ENCODE peak calls at places on chromosomes 12 and 14, in four cellular contexts. One of them, this sample, is unnamed.

GRCh38 chr12:116160883-116161458 is 116.5 kb downstream of the MED13L start:
- DNase-seq in astrocyte of the cerebellum: no peak
- DNase-seq in CD8-positive, alpha-beta T cell: no peak
- DNase-seq in left ventricle myocardium inferior: no peak
- DNase-seq in this sample: no peak

GRCh38 chr14:99195602-99196309 is 76.2 kb downstream of the BCL11B start:
- DNase-seq in CD8-positive, alpha-beta T cell: no peak
- DNase-seq in astrocyte of the cerebellum: peak; percentile 40
- DNase-seq in left ventricle myocardium inferior: no peak
- DNase-seq in this sample: no peak

GRCh38 chr12:112998997-112999767 is 20.9 kb downstream of the OAS2 start:
- DNase-seq in left ventricle myocardium inferior: no peak
- DNase-seq in CD8-positive, alpha-beta T cell: no peak
- DNase-seq in astrocyte of the cerebellum: no peak
- DNase-seq in this sample: no peak

GRCh38 chr12:116571089-116571488 is 11.9 kb downstream of the MAP1LC3B2 start:
- DNase-seq in astrocyte of the cerebellum: no peak
- DNase-seq in CD8-positive, alpha-beta T cell: no peak
- DNase-seq in left ventricle myocardium inferior: no peak
- DNase-seq in this sample: no peak

GRCh38 chr12:57803317-57803893 is 15.1 kb downstream of the AVIL start:
- DNase-seq in astrocyte of the cerebellum: peak; percentile 16
- DNase-seq in CD8-positive, alpha-beta T cell: no peak
- DNase-seq in left ventricle myocardium inferior: peak; percentile 50
- DNase-seq in this sample: peak; percentile 43

GRCh38 chr12:46267618-46268348 is 1.1 kb downstream of the SLC38A1 start:
- DNase-seq in CD8-positive, alpha-beta T cell: peak; percentile 68
- DNase-seq in astrocyte of the cerebellum: no peak
- DNase-seq in left ventricle myocardium inferior: no peak
- DNase-seq in this sample: no peak

GRCh38 chr12:2739832-2740641 is 54.7 kb upstream of the FKBP4 start:
- DNase-seq in astrocyte of the cerebellum: peak; percentile 15
- DNase-seq in left ventricle myocardium inferior: no peak
- DNase-seq in CD8-positive, alpha-beta T cell: no peak
- DNase-seq in this sample: no peak

GRCh38 chr14:78950654-78951053 is 780.5 kb downstream of the NRXN3 start:
- DNase-seq in astrocyte of the cerebellum: no peak
- DNase-seq in left ventricle myocardium inferior: no peak
- DNase-seq in CD8-positive, alpha-beta T cell: no peak
- DNase-seq in this sample: no peak

GRCh38 chr12:127083028-127083949 is 1183.7 kb upstream of the TMEM132C start:
- DNase-seq in CD8-positive, alpha-beta T cell: no peak
- DNase-seq in astrocyte of the cerebellum: peak; percentile 59
- DNase-seq in left ventricle myocardium inferior: no peak
- DNase-seq in this sample: peak; percentile 57

GRCh38 chr14:95452176-95452889 is 64.1 kb downstream of the SYNE3 start:
- DNase-seq in astrocyte of the cerebellum: no peak
- DNase-seq in left ventricle myocardium inferior: no peak
- DNase-seq in CD8-positive, alpha-beta T cell: no peak
- DNase-seq in this sample: peak; percentile 33
- TF ChIP-seq CTCF in astrocyte of the cerebellum: peak; percentile 55
- TF ChIP-seq CTCF in left ventricle myocardium inferior: peak; percentile 43
- TF ChIP-seq CTCF in CD8-positive, alpha-beta T cell: no peak
- TF ChIP-seq CTCF in this sample: peak; percentile 61

DNA sequence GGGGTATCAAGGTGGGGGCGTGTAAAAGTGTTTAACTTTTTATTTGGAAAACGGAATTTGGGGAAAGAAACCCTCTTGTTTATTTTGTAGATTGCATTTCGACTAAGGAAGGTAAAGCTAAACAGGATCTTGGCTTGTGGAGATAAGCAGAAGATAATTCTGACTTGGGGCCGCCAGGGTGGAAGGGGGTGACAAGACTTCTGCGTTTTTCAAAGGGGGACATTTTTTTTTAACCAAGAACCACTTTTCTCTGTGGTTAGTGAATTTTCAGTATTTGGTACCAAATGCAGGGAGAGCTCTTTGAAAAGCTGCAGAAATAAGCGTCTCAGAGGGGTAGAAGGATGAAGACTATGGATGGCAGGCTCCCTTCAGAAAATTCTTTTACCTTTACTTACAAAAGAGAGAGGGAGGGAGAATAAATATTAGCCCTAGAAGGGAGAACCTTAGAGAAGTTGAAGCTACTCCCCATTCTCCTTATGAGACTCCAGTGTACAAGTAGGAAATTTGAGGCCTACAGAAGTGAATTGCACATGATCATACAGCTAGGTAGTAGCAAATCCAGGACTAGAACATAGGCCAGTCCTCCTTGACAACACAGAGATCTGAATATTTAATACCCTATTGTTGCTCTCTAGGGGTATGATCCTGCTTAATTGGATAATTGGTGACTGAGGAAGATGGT is 783 bp downstream of the MRPL52 start:
- DNase-seq in CD8-positive, alpha-beta T cell: no peak
- DNase-seq in astrocyte of the cerebellum: no peak
- DNase-seq in left ventricle myocardium inferior: no peak
- DNase-seq in this sample: no peak
- TF ChIP-seq CTCF in CD8-positive, alpha-beta T cell: no peak
- TF ChIP-seq CTCF in astrocyte of the cerebellum: no peak
- TF ChIP-seq CTCF in left ventricle myocardium inferior: no peak
- TF ChIP-seq CTCF in this sample: peak; percentile 1

DNA sequence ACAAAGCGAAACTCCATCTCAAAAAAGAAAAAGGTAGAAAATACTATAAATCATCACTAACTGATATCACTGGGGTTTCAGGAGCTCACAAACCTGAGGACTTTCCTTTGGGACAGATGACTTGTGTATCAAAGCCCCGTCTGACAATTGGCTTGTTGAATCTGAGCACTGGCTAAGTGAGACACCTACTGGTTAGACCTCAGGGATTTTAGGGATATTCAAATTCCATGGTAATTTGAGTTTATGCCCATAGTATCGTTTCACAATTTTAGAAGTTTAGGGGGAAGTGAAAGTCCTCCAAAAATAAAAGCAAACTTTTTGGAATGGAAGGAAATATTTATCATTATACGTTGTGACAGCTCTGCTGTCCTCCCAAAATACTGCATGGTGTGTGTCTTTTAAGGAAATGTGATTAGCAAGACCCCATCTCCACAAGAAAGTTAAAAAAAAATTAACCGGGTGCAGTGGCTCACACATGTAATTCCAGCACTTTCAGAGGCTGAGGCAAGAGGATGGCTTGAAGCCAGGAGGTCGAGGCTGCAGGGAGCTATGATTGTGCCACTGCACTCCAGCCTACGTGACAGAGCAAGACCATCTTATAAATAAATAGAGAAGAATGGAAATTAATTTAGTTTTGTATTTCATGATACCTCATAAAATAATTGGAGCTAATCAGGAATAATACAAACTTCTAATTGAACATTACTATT is 49.2 kb downstream of the FBXL14 start:
- DNase-seq in CD8-positive, alpha-beta T cell: no peak
- DNase-seq in left ventricle myocardium inferior: peak; percentile 20
- DNase-seq in astrocyte of the cerebellum: no peak
- DNase-seq in this sample: no peak
- TF ChIP-seq CTCF in CD8-positive, alpha-beta T cell: no peak
- TF ChIP-seq CTCF in left ventricle myocardium inferior: peak; percentile 35
- TF ChIP-seq CTCF in astrocyte of the cerebellum: peak; percentile 50
- TF ChIP-seq CTCF in this sample: peak; percentile 15

DNA sequence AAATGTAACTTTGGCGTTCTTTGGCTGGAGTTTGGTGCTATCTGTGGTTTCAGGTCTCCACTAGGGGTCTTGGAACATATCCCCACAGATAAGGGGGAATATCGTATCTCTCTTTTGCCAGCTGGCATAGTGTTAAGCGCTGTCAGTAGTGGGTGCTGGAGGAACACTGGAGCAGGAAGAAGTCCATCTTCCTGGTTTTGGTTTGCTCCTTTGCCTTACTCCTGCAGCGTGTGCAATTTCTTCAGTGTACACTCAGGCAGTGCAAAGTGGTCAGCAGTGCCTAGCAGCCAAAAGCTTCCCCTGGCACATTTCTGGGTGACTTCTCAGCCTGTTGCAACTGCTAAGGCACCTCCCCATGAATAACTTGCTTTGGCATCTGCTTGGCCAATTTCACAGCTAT is 11.7 kb upstream of the RIPK3 start:
- DNase-seq in left ventricle myocardium inferior: no peak
- DNase-seq in CD8-positive, alpha-beta T cell: no peak
- DNase-seq in astrocyte of the cerebellum: no peak
- DNase-seq in this sample: no peak
- TF ChIP-seq CTCF in left ventricle myocardium inferior: no peak
- TF ChIP-seq CTCF in CD8-positive, alpha-beta T cell: no peak
- TF ChIP-seq CTCF in astrocyte of the cerebellum: peak; percentile 2
- TF ChIP-seq CTCF in this sample: no peak

GRCh38 chr12:52069410-52070242 is at the start of gene ATG101:
- DNase-seq in astrocyte of the cerebellum: peak; percentile 92
- DNase-seq in left ventricle myocardium inferior: peak; percentile 87
- DNase-seq in CD8-positive, alpha-beta T cell: peak; percentile 91
- DNase-seq in this sample: peak; percentile 90

GRCh38 chr12:52073531-52073950 is 3.8 kb downstream of the ATG101 start:
- DNase-seq in CD8-positive, alpha-beta T cell: no peak
- DNase-seq in left ventricle myocardium inferior: no peak
- DNase-seq in astrocyte of the cerebellum: no peak
- DNase-seq in this sample: no peak

GRCh38 chr12:52067081-52067374 is 2.8 kb upstream of the ATG101 start:
- DNase-seq in astrocyte of the cerebellum: no peak
- DNase-seq in CD8-positive, alpha-beta T cell: no peak
- DNase-seq in left ventricle myocardium inferior: no peak
- DNase-seq in this sample: no peak

GRCh38 chr12:52074006-52074405 is 4.2 kb downstream of the ATG101 start:
- DNase-seq in left ventricle myocardium inferior: peak; percentile 70
- DNase-seq in astrocyte of the cerebellum: no peak
- DNase-seq in CD8-positive, alpha-beta T cell: no peak
- DNase-seq in this sample: peak; percentile 70

DNA sequence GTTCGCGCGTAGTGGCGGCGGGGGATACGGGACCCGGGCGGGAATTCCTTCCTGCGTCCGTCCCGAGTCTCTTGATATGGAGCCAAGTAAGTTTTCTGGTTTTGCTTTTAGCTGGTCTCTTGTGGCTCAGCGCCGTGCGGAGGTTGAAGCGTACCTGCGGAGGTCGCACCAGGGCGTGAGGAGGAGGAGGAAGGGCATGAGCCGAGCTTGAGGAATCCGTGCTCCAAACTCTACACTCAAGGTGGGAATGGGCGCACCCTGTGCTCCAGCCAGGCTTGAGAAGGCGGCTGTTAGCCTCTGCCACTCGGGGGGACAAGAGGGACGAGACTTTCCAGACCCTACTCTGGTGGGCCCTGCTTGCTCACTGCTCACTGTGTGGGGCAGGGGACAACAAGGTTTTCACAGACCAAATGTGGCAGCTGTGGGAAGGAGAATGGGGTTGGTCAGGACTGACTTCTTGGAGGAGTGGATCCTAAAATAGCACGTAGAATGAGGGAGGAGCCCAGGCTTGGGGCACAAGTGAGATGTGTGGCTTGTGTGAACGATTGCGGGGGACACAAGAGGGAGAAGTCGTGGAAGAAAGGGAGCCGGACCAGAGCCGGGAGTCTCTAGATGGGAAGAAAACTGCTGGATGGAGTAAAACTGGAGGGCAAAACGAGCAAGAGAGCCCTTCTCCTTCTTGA is 606 bp downstream of the ATG101 start:
- DNase-seq in CD8-positive, alpha-beta T cell: peak; percentile 51
- DNase-seq in astrocyte of the cerebellum: no peak
- DNase-seq in left ventricle myocardium inferior: no peak
- DNase-seq in this sample: no peak
- TF ChIP-seq CTCF in CD8-positive, alpha-beta T cell: no peak
- TF ChIP-seq CTCF in astrocyte of the cerebellum: no peak
- TF ChIP-seq CTCF in left ventricle myocardium inferior: no peak
- TF ChIP-seq CTCF in this sample: no peak

DNA sequence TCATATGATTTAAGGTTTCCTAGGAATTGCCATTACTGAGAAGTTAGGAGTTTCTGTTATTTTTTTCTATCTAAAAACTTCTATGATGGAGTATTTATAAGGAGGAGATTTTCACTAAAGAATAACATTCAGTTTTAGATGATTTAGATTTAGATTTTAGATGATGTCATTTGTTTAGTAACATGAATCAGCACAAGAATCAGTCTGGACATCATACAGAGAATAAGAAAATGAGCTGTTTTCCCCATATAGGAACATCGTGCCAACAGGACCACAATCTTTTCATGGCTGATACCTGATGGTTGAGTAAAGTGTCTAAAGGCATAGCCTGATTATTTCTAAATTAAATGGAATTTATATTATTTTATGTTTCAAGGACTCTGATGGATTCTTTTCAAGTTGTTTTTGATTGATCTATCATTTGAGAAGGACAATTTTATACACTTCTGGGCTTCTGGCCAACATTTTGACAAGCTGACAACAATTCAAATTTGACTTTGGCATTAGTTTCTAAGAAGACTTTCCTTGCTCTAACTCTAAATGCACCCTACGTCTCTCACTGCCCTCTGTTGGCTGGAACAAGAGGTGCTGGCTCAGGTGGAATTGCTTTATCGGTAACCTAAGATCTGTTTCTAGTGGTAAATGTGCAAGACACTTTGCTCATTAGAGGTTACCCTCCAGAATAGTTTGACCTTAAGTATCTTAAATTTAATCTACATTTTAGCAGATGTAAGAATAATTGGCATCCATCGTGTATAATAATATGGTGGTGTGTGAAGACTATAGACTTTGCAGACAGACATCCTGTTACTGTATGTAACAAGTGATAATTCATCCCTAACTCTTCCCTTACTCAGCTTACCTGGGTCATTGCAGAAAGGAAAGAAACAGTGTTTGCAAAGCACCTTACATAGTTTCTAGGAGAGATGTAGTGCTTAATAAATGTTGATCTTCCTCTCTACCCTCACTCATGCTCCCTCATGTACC is 42.8 kb upstream of the CPSF6 start:
- DNase-seq in left ventricle myocardium inferior: no peak
- DNase-seq in astrocyte of the cerebellum: no peak
- DNase-seq in CD8-positive, alpha-beta T cell: no peak
- DNase-seq in this sample: no peak
- TF ChIP-seq CTCF in left ventricle myocardium inferior: peak; percentile 25
- TF ChIP-seq CTCF in astrocyte of the cerebellum: no peak
- TF ChIP-seq CTCF in CD8-positive, alpha-beta T cell: no peak
- TF ChIP-seq CTCF in this sample: peak; percentile 23